ENCODE peak calls at places on chromosome 10, in six cellular contexts. One of them, this sample, is unnamed.

GRCh38 chr10:126646101-126646500 is 24.4 kb downstream of the C10orf90 start:
- DNase-seq in caudate nucleus: no peak
- DNase-seq in HS-27A: no peak
- DNase-seq in AML-193: no peak
- DNase-seq in activated effector memory CD4-positive, alpha-beta T cell treated with Interleukin-2 at 50 U/mL for 16 hours: no peak
- DNase-seq in HAP-1: no peak
- DNase-seq in this sample: no peak

GRCh38 chr10:6737080-6737641 is 157.1 kb upstream of the PRKCQ start:
- DNase-seq in activated effector memory CD4-positive, alpha-beta T cell treated with Interleukin-2 at 50 U/mL for 16 hours: no peak
- DNase-seq in caudate nucleus: no peak
- DNase-seq in AML-193: no peak
- DNase-seq in HAP-1: no peak
- DNase-seq in HS-27A: no peak
- DNase-seq in this sample: no peak

GRCh38 chr10:71857934-71858890 is 7.2 kb upstream of the PSAP start:
- DNase-seq in AML-193: no peak
- DNase-seq in HAP-1: no peak
- DNase-seq in HS-27A: no peak
- DNase-seq in activated effector memory CD4-positive, alpha-beta T cell treated with Interleukin-2 at 50 U/mL for 16 hours: no peak
- DNase-seq in caudate nucleus: no peak
- DNase-seq in this sample: no peak

GRCh38 chr10:101001225-101002035 is 1.8 kb downstream of the LZTS2 start:
- DNase-seq in HS-27A: no peak
- DNase-seq in HAP-1: no peak
- DNase-seq in caudate nucleus: no peak
- DNase-seq in AML-193: no peak
- DNase-seq in activated effector memory CD4-positive, alpha-beta T cell treated with Interleukin-2 at 50 U/mL for 16 hours: no peak
- DNase-seq in this sample: peak

GRCh38 chr10:122998934-122999333 is 9.7 kb downstream of the IKZF5 start:
- DNase-seq in activated effector memory CD4-positive, alpha-beta T cell treated with Interleukin-2 at 50 U/mL for 16 hours: no peak
- DNase-seq in caudate nucleus: no peak
- DNase-seq in HAP-1: no peak
- DNase-seq in AML-193: no peak
- DNase-seq in HS-27A: no peak
- DNase-seq in this sample: no peak

GRCh38 chr10:44287408-44287807 is 97.5 kb downstream of the CXCL12 start:
- DNase-seq in HAP-1: no peak
- DNase-seq in HS-27A: no peak
- DNase-seq in caudate nucleus: no peak
- DNase-seq in AML-193: no peak
- DNase-seq in activated effector memory CD4-positive, alpha-beta T cell treated with Interleukin-2 at 50 U/mL for 16 hours: no peak
- DNase-seq in this sample: no peak

GRCh38 chr10:25713894-25714240 is 220.2 kb upstream of the MYO3A start:
- DNase-seq in HAP-1: no peak
- DNase-seq in HS-27A: no peak
- DNase-seq in caudate nucleus: no peak
- DNase-seq in activated effector memory CD4-positive, alpha-beta T cell treated with Interleukin-2 at 50 U/mL for 16 hours: no peak
- DNase-seq in AML-193: no peak
- DNase-seq in this sample: no peak

GRCh38 chr10:45446858-45447257 is 72.8 kb downstream of the ALOX5 start:
- DNase-seq in HAP-1: no peak
- DNase-seq in activated effector memory CD4-positive, alpha-beta T cell treated with Interleukin-2 at 50 U/mL for 16 hours: no peak
- DNase-seq in HS-27A: no peak
- DNase-seq in AML-193: no peak
- DNase-seq in caudate nucleus: no peak
- DNase-seq in this sample: no peak

GRCh38 chr10:88553116-88553752 is 29.9 kb downstream of the RNLS start:
- DNase-seq in activated effector memory CD4-positive, alpha-beta T cell treated with Interleukin-2 at 50 U/mL for 16 hours: peak
- DNase-seq in AML-193: peak
- DNase-seq in HAP-1: peak
- DNase-seq in HS-27A: no peak
- DNase-seq in caudate nucleus: no peak
- DNase-seq in this sample: peak

GRCh38 chr10:71486465-71487114 is 89.9 kb downstream of the CDH23 start:
- DNase-seq in HAP-1: peak
- DNase-seq in AML-193: peak
- DNase-seq in HS-27A: no peak
- DNase-seq in caudate nucleus: no peak
- DNase-seq in activated effector memory CD4-positive, alpha-beta T cell treated with Interleukin-2 at 50 U/mL for 16 hours: no peak
- DNase-seq in this sample: no peak

GRCh38 chr10:69232736-69233135 is 12.6 kb downstream of the HKDC1 start:
- DNase-seq in caudate nucleus: no peak
- DNase-seq in HAP-1: no peak
- DNase-seq in AML-193: no peak
- DNase-seq in activated effector memory CD4-positive, alpha-beta T cell treated with Interleukin-2 at 50 U/mL for 16 hours: peak
- DNase-seq in HS-27A: no peak
- DNase-seq in this sample: no peak

GRCh38 chr10:110556993-110557601 is 10.4 kb upstream of the SMC3 start:
- DNase-seq in caudate nucleus: no peak
- DNase-seq in activated effector memory CD4-positive, alpha-beta T cell treated with Interleukin-2 at 50 U/mL for 16 hours: peak
- DNase-seq in AML-193: peak
- DNase-seq in HS-27A: no peak
- DNase-seq in HAP-1: peak
- DNase-seq in this sample: no peak

GRCh38 chr10:102998508-102998907 is 80.4 kb downstream of the CNNM2 start:
- DNase-seq in HS-27A: no peak
- DNase-seq in HAP-1: no peak
- DNase-seq in AML-193: no peak
- DNase-seq in activated effector memory CD4-positive, alpha-beta T cell treated with Interleukin-2 at 50 U/mL for 16 hours: no peak
- DNase-seq in caudate nucleus: no peak
- DNase-seq in this sample: no peak

GRCh38 chr10:128254486-128254885 is 128.3 kb upstream of the MKI67 start:
- DNase-seq in activated effector memory CD4-positive, alpha-beta T cell treated with Interleukin-2 at 50 U/mL for 16 hours: no peak
- DNase-seq in AML-193: no peak
- DNase-seq in caudate nucleus: no peak
- DNase-seq in HS-27A: no peak
- DNase-seq in HAP-1: no peak
- DNase-seq in this sample: no peak

GRCh38 chr10:31320598-31321211 is 1.7 kb downstream of the ZEB1 start:
- DNase-seq in HAP-1: peak
- DNase-seq in caudate nucleus: peak
- DNase-seq in AML-193: peak
- DNase-seq in activated effector memory CD4-positive, alpha-beta T cell treated with Interleukin-2 at 50 U/mL for 16 hours: peak
- DNase-seq in HS-27A: no peak
- DNase-seq in this sample: no peak

GRCh38 chr10:44978570-44979280 is at the start of gene DEPP1:
- DNase-seq in HAP-1: peak
- DNase-seq in activated effector memory CD4-positive, alpha-beta T cell treated with Interleukin-2 at 50 U/mL for 16 hours: no peak
- DNase-seq in AML-193: no peak
- DNase-seq in caudate nucleus: no peak
- DNase-seq in HS-27A: no peak
- DNase-seq in this sample: peak

GRCh38 chr10:104435822-104436221 is 82.2 kb downstream of the CFAP58 start:
- DNase-seq in activated effector memory CD4-positive, alpha-beta T cell treated with Interleukin-2 at 50 U/mL for 16 hours: no peak
- DNase-seq in HS-27A: no peak
- DNase-seq in HAP-1: no peak
- DNase-seq in AML-193: no peak
- DNase-seq in caudate nucleus: no peak
- DNase-seq in this sample: no peak

GRCh38 chr10:71727429-71728217 is 8.0 kb upstream of the C10orf105 start:
- DNase-seq in activated effector memory CD4-positive, alpha-beta T cell treated with Interleukin-2 at 50 U/mL for 16 hours: peak
- DNase-seq in HAP-1: no peak
- DNase-seq in HS-27A: no peak
- DNase-seq in caudate nucleus: no peak
- DNase-seq in AML-193: peak
- DNase-seq in this sample: no peak

GRCh38 chr10:125137601-125138438 is 22.5 kb downstream of the CTBP2 start:
- DNase-seq in HAP-1: no peak
- DNase-seq in AML-193: no peak
- DNase-seq in activated effector memory CD4-positive, alpha-beta T cell treated with Interleukin-2 at 50 U/mL for 16 hours: no peak
- DNase-seq in caudate nucleus: no peak
- DNase-seq in HS-27A: no peak
- DNase-seq in this sample: no peak

GRCh38 chr10:59877191-59877671 is 29.1 kb downstream of the CCDC6 start:
- DNase-seq in caudate nucleus: no peak
- DNase-seq in HAP-1: no peak
- DNase-seq in activated effector memory CD4-positive, alpha-beta T cell treated with Interleukin-2 at 50 U/mL for 16 hours: no peak
- DNase-seq in AML-193: no peak
- DNase-seq in HS-27A: no peak
- DNase-seq in this sample: no peak

GRCh38 chr10:94500063-94500462 is 45.5 kb upstream of the HELLS start:
- DNase-seq in AML-193: no peak
- DNase-seq in caudate nucleus: no peak
- DNase-seq in activated effector memory CD4-positive, alpha-beta T cell treated with Interleukin-2 at 50 U/mL for 16 hours: no peak
- DNase-seq in HAP-1: peak
- DNase-seq in HS-27A: no peak
- DNase-seq in this sample: no peak

GRCh38 chr10:36441557-36441956 is 683.8 kb upstream of the ANKRD30A start:
- DNase-seq in HAP-1: no peak
- DNase-seq in caudate nucleus: no peak
- DNase-seq in activated effector memory CD4-positive, alpha-beta T cell treated with Interleukin-2 at 50 U/mL for 16 hours: no peak
- DNase-seq in AML-193: no peak
- DNase-seq in HS-27A: no peak
- DNase-seq in this sample: no peak

GRCh38 chr10:128854965-128855364 is 612.1 kb upstream of the MGMT start:
- DNase-seq in caudate nucleus: peak
- DNase-seq in HS-27A: no peak
- DNase-seq in AML-193: no peak
- DNase-seq in activated effector memory CD4-positive, alpha-beta T cell treated with Interleukin-2 at 50 U/mL for 16 hours: no peak
- DNase-seq in HAP-1: no peak
- DNase-seq in this sample: peak

GRCh38 chr10:21899736-21900135 is 103.8 kb downstream of the DNAJC1 start:
- DNase-seq in caudate nucleus: no peak
- DNase-seq in AML-193: no peak
- DNase-seq in HS-27A: no peak
- DNase-seq in activated effector memory CD4-positive, alpha-beta T cell treated with Interleukin-2 at 50 U/mL for 16 hours: no peak
- DNase-seq in HAP-1: no peak
- DNase-seq in this sample: no peak

GRCh38 chr10:15140640-15141039 is 27.9 kb downstream of the NMT2 start:
- DNase-seq in HS-27A: no peak
- DNase-seq in AML-193: no peak
- DNase-seq in activated effector memory CD4-positive, alpha-beta T cell treated with Interleukin-2 at 50 U/mL for 16 hours: no peak
- DNase-seq in caudate nucleus: peak
- DNase-seq in HAP-1: no peak
- DNase-seq in this sample: peak

This sample was measured in dorsolateral prefrontal cortex.